ENCODE peak calls at places on chromosome 9, in five cellular contexts. G is endothelial cell, Y is Calu3, Q is upper lobe of right lung, C is pancreas. R is an unnamed sample.

GRCh38 chr9:128372188-128372641 is 1.0 kb downstream of the URM1 start:
- DNase-seq in Q (no peak), C (no peak), Y (no peak), G (no peak), R (no peak)

GRCh38 chr9:4491621-4491975 is 1.3 kb downstream of the SLC1A1 start:
- DNase-seq in G (no peak), C (no peak), Q (peak), Y (peak), R (no peak)

GRCh38 chr9:16143947-16144890 is 591.4 kb downstream of the CCDC171 start:
- DNase-seq in Q (no peak), Y (no peak), C (no peak), G (no peak), R (no peak)

GRCh38 chr9:93677641-93678136 is 101.3 kb downstream of the PHF2 start:
- DNase-seq in C (no peak), Y (no peak), G (peak), Q (peak), R (no peak)

GRCh38 chr9:136538599-136539426 is 7.0 kb downstream of the NOTCH1 start:
- DNase-seq in Y (no peak), Q (no peak), G (no peak), C (no peak), R (no peak)

GRCh38 chr9:73916016-73916673 is 581.0 kb upstream of the RORB start:
- DNase-seq in Q (no peak), Y (peak), G (peak), C (no peak), R (peak)

GRCh38 chr9:2459756-2460155 is 161.8 kb upstream of the VLDLR start:
- DNase-seq in C (no peak), Q (no peak), G (no peak), Y (no peak), R (no peak)

GRCh38 chr9:4549751-4550295 is 59.6 kb downstream of the SLC1A1 start:
- DNase-seq in G (no peak), Y (no peak), Q (no peak), C (no peak), R (no peak)

GRCh38 chr9:86126998-86127972 is 27.9 kb upstream of the GOLM1 start:
- DNase-seq in Q (peak), G (peak), C (peak), Y (peak), R (peak)

GRCh38 chr9:133782157-133783130 is 44.3 kb upstream of the SARDH start:
- DNase-seq in G (peak), Y (peak), C (peak), Q (peak), R (peak)

GRCh38 chr9:135523521-135524129 is 2.4 kb downstream of the LCN1 start:
- DNase-seq in C (no peak), Y (no peak), Q (peak), G (no peak), R (no peak)

GRCh38 chr9:105697871-105698270 is 3.5 kb downstream of the TMEM38B start:
- DNase-seq in C (no peak), Q (no peak), G (no peak), Y (no peak), R (peak)

GRCh38 chr9:1956958-1957357 is 58.2 kb upstream of the SMARCA2 start:
- DNase-seq in C (no peak), Q (no peak), Y (no peak), G (no peak), R (no peak)

GRCh38 chr9:16132513-16132912 is 579.7 kb downstream of the CCDC171 start:
- DNase-seq in Q (no peak), Y (no peak), C (no peak), G (no peak), R (peak)

GRCh38 chr9:21741151-21741550 is 61.3 kb upstream of the MTAP start:
- DNase-seq in Y (no peak), Q (no peak), C (no peak), G (no peak), R (no peak)

GRCh38 chr9:93139365-93140182 is 5.5 kb upstream of the NINJ1 start:
- DNase-seq in G (no peak), C (no peak), Y (no peak), Q (no peak), R (no peak)

GRCh38 chr9:84271887-84272556 is 68.5 kb downstream of the SLC28A3 start:
- DNase-seq in Q (no peak), G (no peak), C (no peak), Y (no peak), R (peak)

GRCh38 chr9:133125706-133126696 is 5.0 kb upstream of the RALGDS start:
- DNase-seq in Y (no peak), C (peak), Q (peak), G (no peak), R (peak)

GRCh38 chr9:129640086-129640870 is 1.7 kb downstream of the ASB6 start:
- DNase-seq in G (no peak), Q (no peak), Y (no peak), C (peak), R (peak)

GRCh38 chr9:36210722-36211121 is 20.0 kb downstream of the CLTA start:
- DNase-seq in C (no peak), Y (no peak), G (no peak), Q (no peak), R (no peak)

GRCh38 chr9:36207546-36208012 is 16.9 kb downstream of the CLTA start:
- DNase-seq in G (no peak), C (no peak), Q (no peak), Y (no peak), R (peak)

GRCh38 chr9:36207016-36207415 is 16.3 kb downstream of the CLTA start:
- DNase-seq in Q (no peak), Y (no peak), C (no peak), G (no peak), R (no peak)

GRCh38 chr9:36208521-36209253 is 18.0 kb downstream of the CLTA start:
- DNase-seq in Q (no peak), Y (no peak), G (no peak), C (no peak), R (no peak)

GRCh38 chr9:36204906-36205547 is 14.3 kb downstream of the CLTA start:
- DNase-seq in Q (no peak), G (peak), C (no peak), Y (peak), R (no peak)
- TF ChIP-seq CTCF in Q (no peak), G (peak), C (no peak), Y (no peak), R (peak)

GRCh38 chr9:121538221-121538620 is 38.6 kb upstream of the GGTA1 start:
- DNase-seq in C (no peak), Q (no peak), Y (no peak), G (no peak), R (no peak)
- TF ChIP-seq CTCF in C (no peak), Q (no peak), Y (no peak), G (no peak), R (no peak)

GRCh38 chr9:19120846-19121245 is 6.4 kb downstream of the PLIN2 start:
- DNase-seq in Y (no peak), Q (no peak), G (no peak), C (no peak), R (no peak)
- TF ChIP-seq CTCF in Y (no peak), Q (no peak), G (no peak), C (no peak), R (no peak)

GRCh38 chr9:71769175-71770165 is 1.2 kb upstream of the CEMIP2 start:
- DNase-seq in Q (peak), C (peak), G (peak), Y (peak), R (peak)
- TF ChIP-seq CTCF in Q (peak), C (peak), G (no peak), Y (no peak), R (no peak)

GRCh38 chr9:90458485-90458884 is 184.1 kb downstream of the DIRAS2 start:
- DNase-seq in G (peak), Q (no peak), Y (peak), C (peak), R (no peak)
- TF ChIP-seq CTCF in G (peak), Q (peak), Y (peak), C (peak), R (no peak)

GRCh38 chr9:106862946-106863740 is at the start of gene ZNF462:
- DNase-seq in C (no peak), Q (no peak), Y (peak), G (peak), R (peak)
- TF ChIP-seq CTCF in C (no peak), Q (no peak), Y (no peak), G (no peak), R (no peak)